ENCODE peak calls at places on chromosome 13, in eight cellular contexts. D, J, H, C, A, Y, S and N are unnamed samples.

GRCh38 chr13:77429320-77430142 is 102.6 kb upstream of the MYCBP2 start:
- DNase-seq in D (peak), J (no peak), H (no peak), C (no peak), A (no peak), Y (no peak), S (no peak), N (peak)

GRCh38 chr13:113835461-113836274 is 28.2 kb downstream of the GAS6 start:
- DNase-seq in D (no peak), J (peak), H (peak), C (no peak), A (peak), Y (no peak), S (no peak), N (peak)

GRCh38 chr13:29704648-29705047 is 109.2 kb upstream of the SLC7A1 start:
- DNase-seq in D (no peak), J (no peak), H (peak), C (no peak), A (peak), Y (no peak), S (no peak), N (no peak)

GRCh38 chr13:59477011-59477410 is 686.7 kb downstream of the DIAPH3 start:
- DNase-seq in D (no peak), J (no peak), H (no peak), C (no peak), A (no peak), Y (no peak), S (no peak), N (no peak)

GRCh38 chr13:48493851-48494250 is 39.0 kb downstream of the RCBTB2 start:
- DNase-seq in D (no peak), J (no peak), H (no peak), C (peak), A (no peak), Y (no peak), S (no peak), N (no peak)

GRCh38 chr13:31328549-31329229 is 128.9 kb downstream of the B3GLCT start:
- DNase-seq in D (no peak), J (no peak), H (peak), C (no peak), A (peak), Y (no peak), S (no peak), N (no peak)

GRCh38 chr13:52846567-52847321 is 1.7 kb downstream of the PCDH8 start:
- DNase-seq in D (no peak), J (no peak), H (peak), C (no peak), A (peak), Y (no peak), S (no peak), N (peak)

GRCh38 chr13:110274687-110275086 is 32.3 kb downstream of the COL4A1 start:
- DNase-seq in D (no peak), J (no peak), H (no peak), C (no peak), A (no peak), Y (no peak), S (no peak), N (no peak)

GRCh38 chr13:29441301-29441700 is 154.2 kb downstream of the SLC7A1 start:
- DNase-seq in D (no peak), J (no peak), H (no peak), C (no peak), A (no peak), Y (no peak), S (no peak), N (no peak)

GRCh38 chr13:100646030-100646673 is 28.4 kb downstream of the TMTC4 start:
- DNase-seq in D (no peak), J (no peak), H (peak), C (no peak), A (peak), Y (no peak), S (no peak), N (no peak)

GRCh38 chr13:114068723-114069322 is 63.6 kb downstream of the RASA3 start:
- DNase-seq in D (no peak), J (no peak), H (peak), C (no peak), A (peak), Y (no peak), S (no peak), N (no peak)

GRCh38 chr13:47859129-47859528 is 141.9 kb downstream of the SUCLA2 start:
- DNase-seq in D (no peak), J (no peak), H (peak), C (no peak), A (no peak), Y (no peak), S (no peak), N (no peak)

GRCh38 chr13:47463726-47464125 is 537.3 kb downstream of the SUCLA2 start:
- DNase-seq in D (no peak), J (no peak), H (no peak), C (no peak), A (no peak), Y (no peak), S (no peak), N (no peak)